ENCODE peak calls at places on chromosomes 1 and 21, in four cellular contexts. J is IMR-90, X is adrenal gland, Z is HCT116. T is an unnamed sample.

GRCh38 chr1:22184892-22185612 is 42.2 kb upstream of the WNT4 start:
- DNase-seq in J (no peak), X (no peak), Z (no peak), T (no peak)

GRCh38 chr21:23887709-23888303 is 1719.5 kb downstream of the MRPL39 start:
- DNase-seq in J (no peak), X (no peak), Z (no peak), T (no peak)

GRCh38 chr1:46556822-46557221 is 5.4 kb upstream of the KNCN start:
- DNase-seq in J (peak; percentile 56), X (no peak), Z (peak; percentile 21), T (peak; percentile 10)

GRCh38 chr1:109895720-109896504 is 14.7 kb upstream of the CSF1 start:
- DNase-seq in J (peak; percentile 65), X (peak; percentile 68), Z (no peak), T (peak; percentile 59)

GRCh38 chr1:1847061-1847460 is 43.8 kb downstream of the GNB1 start:
- DNase-seq in J (no peak), X (peak; percentile 48), Z (no peak), T (peak; percentile 77)

GRCh38 chr21:15749868-15750174 is 20.0 kb downstream of the USP25 start:
- DNase-seq in J (peak; percentile 18), X (no peak), Z (no peak), T (peak; percentile 33)

GRCh38 chr1:3359346-3360157 is 94.9 kb upstream of the ARHGEF16 start:
- DNase-seq in J (no peak), X (no peak), Z (no peak), T (no peak)

GRCh38 chr1:201090536-201090935 is 21.7 kb downstream of the CACNA1S start:
- DNase-seq in J (no peak), X (no peak), Z (no peak), T (no peak)

GRCh38 chr1:184965889-184966860 is 8.1 kb downstream of the NIBAN1 start:
- DNase-seq in J (no peak), X (no peak), Z (no peak), T (peak; percentile 59)

GRCh38 chr1:201364808-201365105 is 12.7 kb downstream of the TNNT2 start:
- DNase-seq in J (no peak), X (no peak), Z (no peak), T (no peak)

GRCh38 chr1:97883823-97884222 is 37.0 kb downstream of the DPYD start:
- DNase-seq in J (no peak), X (no peak), Z (no peak), T (no peak)

GRCh38 chr1:22472596-22472995 is 20.9 kb downstream of the ZBTB40 start:
- DNase-seq in J (no peak), X (no peak), Z (no peak), T (no peak)

GRCh38 chr1:88708011-88708410 is 23.9 kb downstream of the PKN2 start:
- DNase-seq in J (no peak), X (no peak), Z (no peak), T (no peak)

GRCh38 chr1:210683403-210684047 is 354.8 kb downstream of the HHAT start:
- DNase-seq in J (no peak), X (no peak), Z (no peak), T (no peak)

GRCh38 chr1:2821970-2822620 is 20.6 kb upstream of the TTC34 start:
- DNase-seq in J (no peak), X (peak; percentile 47), Z (no peak), T (no peak)

GRCh38 chr1:245475961-245476522 is 321.3 kb downstream of the KIF26B start:
- DNase-seq in J (no peak), X (no peak), Z (no peak), T (peak; percentile 34)

GRCh38 chr1:8389962-8390535 is 72.1 kb downstream of the SLC45A1 start:
- DNase-seq in J (no peak), X (peak; percentile 16), Z (no peak), T (no peak)

DNA sequence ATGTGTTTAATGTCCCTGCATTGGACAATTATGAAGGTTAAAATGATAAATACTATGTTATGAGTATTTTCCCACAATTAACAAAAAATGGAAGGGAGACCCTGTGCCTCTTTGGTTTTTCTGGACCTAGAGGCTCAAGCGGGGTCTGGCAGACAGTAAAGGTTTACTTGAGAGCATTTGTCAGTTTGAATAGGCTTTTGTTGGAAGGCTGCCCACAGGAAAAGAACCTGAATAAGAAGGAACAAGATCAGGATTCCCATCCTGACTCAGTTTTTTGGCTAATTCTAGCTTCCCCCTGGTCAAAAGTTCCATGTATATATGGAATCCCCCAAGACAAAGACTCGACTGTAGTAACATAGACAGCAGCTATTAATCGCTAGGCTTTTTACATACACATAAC is 150.9 kb upstream of the JUN start:
- DNase-seq in J (no peak), X (no peak), Z (no peak), T (no peak)
- TF ChIP-seq CTCF in J (no peak), X (no peak), Z (no peak), T (no peak)

GRCh38 chr1:63774617-63775417 is 1.0 kb downstream of the ROR1 start:
- DNase-seq in J (peak; percentile 36), X (peak; percentile 27), Z (no peak), T (peak; percentile 55)
- TF ChIP-seq CTCF in J (no peak), X (no peak), Z (no peak), T (no peak)

DNA sequence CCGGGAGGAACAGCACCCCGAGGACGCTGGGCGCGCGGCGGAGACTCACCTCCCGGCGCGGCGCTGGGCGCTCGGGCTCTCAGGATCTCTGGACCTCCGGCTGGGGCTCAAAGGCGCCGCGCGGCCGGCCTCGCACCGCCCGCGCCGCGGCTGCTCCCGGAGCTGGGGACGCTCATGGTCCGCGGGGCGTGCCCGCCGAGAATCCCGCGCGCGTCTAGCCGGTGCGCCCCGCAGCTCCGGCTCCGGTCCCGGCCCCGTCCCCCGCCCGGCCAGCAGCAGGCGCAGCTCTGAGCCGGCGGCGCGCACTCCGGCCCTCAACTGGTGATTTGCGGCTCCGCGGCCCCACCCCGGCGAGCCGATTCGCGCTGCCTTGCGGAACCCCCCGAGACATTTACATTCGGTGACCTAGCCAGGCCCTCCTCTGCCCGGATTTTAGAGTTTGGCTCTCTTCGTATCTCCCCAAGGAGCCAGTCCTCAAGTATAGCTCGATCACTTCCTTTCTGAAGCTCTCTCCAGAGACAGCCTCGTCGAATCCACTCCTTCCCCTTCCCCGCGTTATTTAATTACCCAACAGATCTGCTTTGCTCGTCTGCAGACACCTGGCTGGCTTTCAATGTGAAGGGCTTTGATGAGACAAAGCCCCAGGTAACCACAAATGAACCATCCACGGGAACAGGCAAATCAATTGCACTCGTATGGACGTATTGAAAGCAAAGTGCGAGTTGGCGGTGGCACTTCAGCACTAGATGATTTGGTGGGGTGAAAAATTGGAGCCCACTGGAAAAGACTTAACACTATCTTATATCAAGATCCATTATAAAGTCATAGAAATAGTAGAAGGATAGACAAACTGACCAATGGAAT is at the start of gene BCAR3:
- DNase-seq in J (peak; percentile 73), X (peak; percentile 73), Z (no peak), T (peak; percentile 82)
- TF ChIP-seq CTCF in J (peak; percentile 41), X (no peak), Z (no peak), T (peak; percentile 15)

GRCh38 chr21:37562920-37563640 is 196.5 kb downstream of the DYRK1A start:
- DNase-seq in J (no peak), X (peak; percentile 55), Z (no peak), T (no peak)

GRCh38 chr21:37561941-37562919 is 195.7 kb downstream of the DYRK1A start:
- DNase-seq in J (no peak), X (no peak), Z (no peak), T (no peak)

GRCh38 chr21:37564924-37565529 is 198.5 kb downstream of the DYRK1A start:
- DNase-seq in J (peak; percentile 15), X (peak; percentile 49), Z (no peak), T (peak; percentile 18)

GRCh38 chr21:37564341-37564923 is 197.9 kb downstream of the DYRK1A start:
- DNase-seq in J (peak; percentile 100), X (peak; percentile 95), Z (peak; percentile 98), T (peak; percentile 96)

GRCh38 chr21:37563641-37564340 is 197.2 kb downstream of the DYRK1A start:
- DNase-seq in J (peak; percentile 92), X (peak; percentile 94), Z (peak; percentile 79), T (peak; percentile 91)
- TF ChIP-seq CTCF in J (peak; percentile 39), X (peak; percentile 39), Z (no peak), T (peak; percentile 50)

T was measured in fibroblast of villous mesenchyme.